ENCODE peak calls at places on chromosomes 5 and 9, in nine cellular contexts. K is CD8-positive, alpha-beta T cell; I is psoas muscle; T is neuronal stem cell; C is CD4-positive, CD25-positive, alpha-beta regulatory T cell; B is body of pancreas; F is fibroblast of lung; N is mammary epithelial cell; U is PC-9. J is an unnamed sample. For H3K4me1, the result is how much of the 10 kb centered on the place peaks cover.

GRCh38 chr5:151107738-151108520 is 27.1 kb upstream of the TNIP1 start:
- DNase-seq in K (no peak), I (peak), T (no peak), C (no peak), B (peak), F (peak), N (no peak), U (peak), J (peak)

GRCh38 chr5:150473673-150474358 is 24.3 kb upstream of the RPS14 start:
- DNase-seq in K (no peak), I (no peak), T (no peak), C (no peak), B (no peak), F (peak), N (peak), U (peak), J (no peak)

GRCh38 chr9:91953723-91954122 is 3.7 kb upstream of the ROR2 start:
- DNase-seq in K (no peak), I (no peak), T (no peak), C (no peak), B (no peak), F (no peak), N (no peak), U (no peak), J (no peak)

GRCh38 chr5:148314187-148314586 is 2.0 kb downstream of the SPINK7 start:
- DNase-seq in K (no peak), I (no peak), T (no peak), C (no peak), B (no peak), F (no peak), N (peak), U (no peak), J (no peak)

GRCh38 chr9:93701494-93702218 is 125.3 kb downstream of the PHF2 start:
- DNase-seq in K (no peak), I (no peak), T (no peak), C (no peak), B (no peak), F (no peak), N (no peak), U (no peak), J (no peak)

GRCh38 chr5:54996476-54996875 is 11.1 kb upstream of the ESM1 start:
- DNase-seq in K (no peak), I (no peak), T (no peak), C (no peak), B (no peak), F (peak), N (no peak), U (no peak), J (no peak)

GRCh38 chr9:15935661-15936315 is 382.9 kb downstream of the CCDC171 start:
- DNase-seq in K (no peak), I (no peak), T (no peak), C (no peak), B (no peak), F (peak), N (no peak), U (no peak), J (no peak)

GRCh38 chr5:142013734-142014495 is 1.1 kb upstream of the GNPDA1 start:
- DNase-seq in K (no peak), I (peak), T (no peak), C (no peak), B (peak), F (peak), N (no peak), U (no peak), J (peak)

GRCh38 chr5:176780951-176781350 is 29.4 kb upstream of the UNC5A start:
- DNase-seq in K (no peak), I (no peak), T (no peak), C (no peak), B (peak), F (no peak), N (no peak), U (no peak), J (no peak)

GRCh38 chr5:168916266-168916665 is 337.1 kb upstream of the PANK3 start:
- DNase-seq in K (no peak), I (peak), T (no peak), C (no peak), B (peak), F (no peak), N (no peak), U (no peak), J (peak)

GRCh38 chr9:35605336-35606137 is 475 bp downstream of the TESK1 start:
- DNase-seq in K (no peak), I (peak), T (no peak), C (peak), B (peak), F (no peak), N (peak), U (no peak), J (peak)

GRCh38 chr9:36911601-36912412 is 122.3 kb downstream of the PAX5 start:
- DNase-seq in K (no peak), I (no peak), T (no peak), C (no peak), B (no peak), F (no peak), N (no peak), U (no peak), J (no peak)

GRCh38 chr9:136051568-136052432 is 43.3 kb downstream of the NACC2 start:
- DNase-seq in K (no peak), I (no peak), T (peak), C (no peak), B (peak), F (peak), N (peak), U (peak), J (peak)

GRCh38 chr5:26486631-26487030 is 551.8 kb downstream of the CDH9 start:
- DNase-seq in K (no peak), I (no peak), T (no peak), C (no peak), B (no peak), F (no peak), N (no peak), U (no peak), J (no peak)

GRCh38 chr5:65861830-65862241 is 64.5 kb upstream of the ERBIN start:
- DNase-seq in K (no peak), I (no peak), T (no peak), C (no peak), B (no peak), F (peak), N (peak), U (peak), J (no peak)

DNA sequence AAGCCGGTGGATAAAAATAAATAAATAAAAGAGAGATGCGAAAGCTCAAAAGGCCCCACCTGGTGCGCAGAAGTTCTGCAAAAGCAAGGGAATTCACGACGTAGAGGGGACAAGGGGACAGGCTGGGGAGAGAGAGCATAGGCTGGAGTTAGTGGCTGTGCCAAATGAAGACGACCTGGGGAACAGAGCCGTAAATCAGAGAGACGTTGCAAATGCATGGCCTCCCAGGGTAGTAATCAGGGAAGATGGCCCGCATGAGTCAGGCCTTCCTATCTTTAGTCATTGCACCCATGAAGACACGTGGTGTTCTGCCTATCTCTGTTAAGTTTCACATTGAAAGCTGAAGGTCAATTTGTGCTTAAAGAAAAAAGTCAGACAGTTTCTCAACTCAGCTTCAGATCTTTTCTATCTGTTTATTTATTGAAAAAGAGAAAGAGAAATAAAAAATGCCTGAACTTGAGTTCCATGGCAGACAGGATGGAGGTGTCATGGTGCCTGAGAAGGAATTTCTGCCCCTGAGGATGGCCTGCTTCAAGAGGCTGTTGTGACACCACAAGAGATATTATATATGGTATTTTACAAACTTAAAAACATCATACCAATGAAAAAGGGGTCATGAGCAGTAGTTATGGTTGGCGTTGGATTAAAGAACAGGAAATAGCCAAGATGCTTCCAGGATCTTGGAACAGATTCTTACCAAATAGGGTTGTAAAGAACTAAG is 344.8 kb downstream of the GLIS3 start:
- DNase-seq in K (no peak), I (no peak), T (no peak), C (no peak), B (no peak), F (peak), N (no peak), U (no peak), J (no peak)
- H3K4me1 ChIP-seq in K (under half), I (under half), T (under half), C (under half), B (under half), F (under half), N (under half), U (under half), J (under half)

DNA sequence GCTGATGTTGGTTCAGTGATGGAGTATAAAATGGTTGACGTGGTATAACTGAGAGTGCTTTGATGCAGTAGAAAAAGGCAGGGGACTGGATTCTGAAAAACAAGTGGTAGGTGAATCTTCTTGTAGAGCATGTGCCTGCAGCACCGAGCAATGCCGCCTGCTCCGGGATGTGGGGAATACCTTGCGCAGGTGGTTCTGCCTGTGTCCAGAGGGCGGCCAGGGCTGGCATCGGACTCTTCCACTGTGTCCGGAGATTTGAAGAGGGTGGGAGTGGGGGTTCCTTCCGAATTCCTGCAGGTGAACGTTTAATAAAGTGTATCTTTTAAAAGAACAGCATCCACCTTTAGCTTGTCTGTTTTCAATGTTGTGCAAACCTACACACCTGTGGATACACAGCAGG is 238.0 kb downstream of the FANCC start:
- DNase-seq in K (no peak), I (no peak), T (no peak), C (no peak), B (no peak), F (no peak), N (no peak), U (no peak), J (no peak)
- H3K4me1 ChIP-seq in K (under half), I (half or more), T (under half), C (under half), B (under half), F (under half), N (under half), U (under half), J (under half)

GRCh38 chr9:27165067-27165466 is 56.0 kb downstream of the TEK start:
- DNase-seq in K (no peak), I (no peak), T (no peak), C (no peak), B (no peak), F (no peak), N (no peak), U (no peak), J (no peak)

GRCh38 chr9:27157736-27158135 is 48.7 kb downstream of the TEK start:
- DNase-seq in K (no peak), I (no peak), T (no peak), C (no peak), B (no peak), F (no peak), N (no peak), U (no peak), J (no peak)

GRCh38 chr9:27160636-27161035 is 51.6 kb downstream of the TEK start:
- DNase-seq in K (no peak), I (no peak), T (no peak), C (no peak), B (no peak), F (no peak), N (no peak), U (no peak), J (no peak)

GRCh38 chr9:27165670-27166069 is 56.6 kb downstream of the TEK start:
- DNase-seq in K (no peak), I (no peak), T (no peak), C (no peak), B (no peak), F (no peak), N (no peak), U (no peak), J (no peak)

DNA sequence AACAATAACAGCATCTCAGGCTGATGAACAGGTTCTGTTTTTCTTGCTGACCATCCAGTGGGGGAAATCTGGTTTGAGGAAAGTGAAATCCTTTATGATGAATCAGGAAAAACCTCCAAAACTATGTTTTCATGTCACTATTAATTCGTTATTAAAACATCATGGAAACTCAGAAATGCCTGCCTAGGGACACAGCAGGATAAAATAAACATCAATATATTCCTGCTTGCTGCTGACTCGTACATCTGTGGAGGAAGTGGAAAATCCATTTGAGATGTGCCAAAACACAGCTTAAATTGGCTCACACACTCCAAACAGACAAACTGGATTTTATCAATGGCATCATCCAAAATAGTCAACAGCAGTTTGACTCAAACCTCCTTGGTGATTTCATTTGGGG is 53.0 kb downstream of the TEK start:
- DNase-seq in K (no peak), I (no peak), T (no peak), C (no peak), B (no peak), F (peak), N (no peak), U (no peak), J (no peak)
- H3K4me1 ChIP-seq in K (under half), I (under half), T (under half), C (under half), B (under half), F (under half), N (under half), U (under half), J (under half)

GRCh38 chr5:95836544-95836943 is 14.0 kb upstream of the GLRX start:
- DNase-seq in K (no peak), I (no peak), T (no peak), C (no peak), B (no peak), F (no peak), N (no peak), U (peak), J (no peak)
- H3K4me1 ChIP-seq in K (under half), I (under half), T (under half), C (under half), B (under half), F (under half), N (under half), U (under half), J (under half)

GRCh38 chr9:121779381-121780117 is 128.1 kb downstream of the DAB2IP start:
- DNase-seq in K (no peak), I (no peak), T (peak), C (no peak), B (no peak), F (peak), N (no peak), U (no peak), J (no peak)
- H3K4me1 ChIP-seq in K (under half), I (under half), T (under half), C (under half), B (under half), F (under half), N (under half), U (under half), J (under half)

DNA sequence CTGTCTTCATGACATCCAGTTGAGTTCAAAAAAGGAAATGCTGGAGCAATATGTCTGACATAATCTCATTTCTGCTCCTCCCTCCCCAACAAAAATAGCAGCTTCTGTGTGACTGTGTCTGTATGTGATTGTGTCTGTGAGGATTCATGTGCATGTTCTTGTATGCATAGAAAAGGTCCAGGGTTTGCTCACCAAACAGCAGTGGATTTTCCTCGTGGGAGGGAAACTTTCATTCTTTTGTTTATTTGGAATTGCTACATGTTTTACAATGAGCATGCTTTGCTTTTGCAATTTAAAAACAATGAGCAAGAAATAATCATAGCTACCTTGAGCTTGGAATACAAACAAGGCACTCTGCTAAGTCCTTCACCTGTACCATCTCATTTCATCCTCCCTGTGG is 15.0 kb downstream of the ADAM19 start:
- DNase-seq in K (no peak), I (no peak), T (no peak), C (no peak), B (no peak), F (no peak), N (no peak), U (no peak), J (no peak)
- H3K4me1 ChIP-seq in K (under half), I (half or more), T (under half), C (under half), B (under half), F (half or more), N (under half), U (under half), J (under half)

GRCh38 chr5:143135832-143136551 is 267.5 kb downstream of the NR3C1 start:
- DNase-seq in K (no peak), I (peak), T (no peak), C (no peak), B (peak), F (peak), N (no peak), U (no peak), J (no peak)
- H3K4me1 ChIP-seq in K (under half), I (half or more), T (under half), C (under half), B (under half), F (under half), N (under half), U (under half), J (under half)

GRCh38 chr5:39757121-39757520 is 332.3 kb upstream of the DAB2 start:
- DNase-seq in K (no peak), I (no peak), T (no peak), C (no peak), B (no peak), F (peak), N (no peak), U (no peak), J (no peak)

GRCh38 chr5:39760385-39761198 is 335.8 kb upstream of the DAB2 start:
- DNase-seq in K (no peak), I (peak), T (no peak), C (no peak), B (peak), F (peak), N (peak), U (no peak), J (no peak)

GRCh38 chr5:39758426-39758825 is 333.6 kb upstream of the DAB2 start:
- DNase-seq in K (no peak), I (no peak), T (no peak), C (no peak), B (no peak), F (no peak), N (no peak), U (no peak), J (no peak)

GRCh38 chr5:39761199-39761580 is 336.4 kb upstream of the DAB2 start:
- DNase-seq in K (no peak), I (no peak), T (no peak), C (no peak), B (no peak), F (no peak), N (no peak), U (no peak), J (no peak)

DNA sequence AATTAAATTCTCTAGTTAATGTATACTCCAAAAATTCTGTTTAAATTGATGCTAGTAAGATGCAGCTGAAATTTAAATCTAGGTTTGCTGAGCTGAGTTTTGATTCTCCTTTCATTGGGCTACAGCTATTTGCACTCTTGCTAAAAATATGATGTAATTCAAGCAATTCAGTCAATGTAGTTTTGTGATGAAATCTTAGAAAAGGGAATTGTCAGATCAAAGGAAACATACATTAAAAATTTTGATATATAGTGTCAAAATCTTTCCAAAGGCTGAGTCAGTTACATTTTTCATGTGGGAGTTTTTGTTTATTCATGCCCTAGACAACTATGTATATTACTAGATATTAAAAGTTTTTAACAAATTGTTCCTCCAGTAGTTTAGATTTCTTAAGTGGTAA is 334.9 kb upstream of the DAB2 start:
- DNase-seq in K (no peak), I (no peak), T (no peak), C (no peak), B (no peak), F (no peak), N (no peak), U (no peak), J (no peak)
- H3K4me1 ChIP-seq in K (under half), I (under half), T (under half), C (under half), B (under half), F (under half), N (under half), U (under half), J (under half)

DNA sequence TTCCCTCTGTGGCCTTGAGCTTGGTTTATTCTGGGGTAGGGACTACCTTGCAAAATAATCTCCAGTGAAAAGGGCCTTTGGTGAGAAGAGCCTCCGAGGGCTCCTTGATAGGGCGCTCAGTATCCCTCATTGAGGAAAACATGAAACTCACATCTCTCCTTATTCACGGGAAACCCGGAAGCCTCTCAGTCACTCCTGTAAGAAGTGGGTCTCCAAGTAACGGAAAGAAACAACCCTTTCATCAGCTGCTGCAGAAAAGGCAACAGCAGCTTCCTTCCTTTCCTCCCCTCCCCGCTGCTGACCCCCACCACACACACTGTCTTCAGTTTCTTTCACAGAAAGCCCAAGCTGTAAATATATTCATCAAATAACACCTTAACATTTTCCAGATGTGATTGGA is 81.5 kb downstream of the C9orf152 start:
- DNase-seq in K (no peak), I (no peak), T (no peak), C (no peak), B (no peak), F (no peak), N (no peak), U (no peak), J (no peak)
- H3K4me1 ChIP-seq in K (under half), I (under half), T (under half), C (under half), B (under half), F (half or more), N (half or more), U (under half), J (under half)

GRCh38 chr9:125637264-125637663 is 69.7 kb downstream of the MAPKAP1 start:
- DNase-seq in K (no peak), I (no peak), T (no peak), C (no peak), B (no peak), F (no peak), N (no peak), U (no peak), J (no peak)

GRCh38 chr9:125634040-125634717 is 72.8 kb downstream of the MAPKAP1 start:
- DNase-seq in K (no peak), I (no peak), T (no peak), C (no peak), B (no peak), F (peak), N (peak), U (no peak), J (no peak)

GRCh38 chr9:125633116-125633743 is 73.8 kb downstream of the MAPKAP1 start:
- DNase-seq in K (no peak), I (no peak), T (no peak), C (no peak), B (peak), F (peak), N (peak), U (peak), J (no peak)

GRCh38 chr9:125638239-125638638 is 68.8 kb downstream of the MAPKAP1 start:
- DNase-seq in K (no peak), I (no peak), T (no peak), C (no peak), B (no peak), F (no peak), N (no peak), U (no peak), J (no peak)

DNA sequence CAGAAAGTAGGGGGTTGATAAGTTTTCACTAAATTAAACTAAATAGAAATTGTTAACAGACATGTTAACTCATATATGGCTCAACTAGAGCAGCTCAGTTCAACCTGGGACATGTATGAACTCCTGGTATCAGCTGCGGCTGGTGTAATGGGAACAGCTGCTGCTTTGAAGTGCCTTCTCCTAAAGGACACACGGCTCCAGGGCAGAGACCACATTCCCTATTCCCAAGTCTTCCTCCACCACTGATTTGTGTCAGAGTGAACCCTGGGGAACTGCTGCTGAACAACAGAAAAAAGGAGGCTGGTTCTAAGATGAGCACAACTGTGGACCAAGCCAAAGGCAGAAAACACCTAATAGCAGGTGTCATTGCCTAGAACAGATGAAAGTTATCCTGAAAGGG is 71.1 kb downstream of the MAPKAP1 start:
- DNase-seq in K (no peak), I (no peak), T (no peak), C (no peak), B (no peak), F (no peak), N (no peak), U (no peak), J (no peak)
- H3K4me1 ChIP-seq in K (under half), I (under half), T (under half), C (under half), B (under half), F (under half), N (under half), U (under half), J (under half)